ENCODE peak calls at places on chromosomes 2 and 18, in eight cellular contexts. K is upper lobe of right lung, J is cardiac fibroblast, W is bronchial epithelial cell, T is transverse colon, D is small intestine, M is mesendoderm, N is prostate gland. V is an unnamed sample.

GRCh38 chr2:223914349-223914748 is 30.8 kb downstream of the WDFY1 start:
- DNase-seq in K (no peak), J (no peak), W (no peak), T (no peak), D (no peak), M (no peak), N (no peak), V (no peak)

GRCh38 chr18:58590231-58590630 is 38.7 kb downstream of the ALPK2 start:
- DNase-seq in K (no peak), J (peak), W (no peak), T (no peak), D (no peak), M (peak), N (no peak), V (no peak)

GRCh38 chr2:86368181-86368824 is 30.9 kb upstream of the REEP1 start:
- DNase-seq in K (peak), J (peak), W (peak), T (peak), D (peak), M (peak), N (no peak), V (peak)

GRCh38 chr2:25743132-25743830 is 69.9 kb upstream of the DTNB start:
- DNase-seq in K (no peak), J (no peak), W (no peak), T (no peak), D (no peak), M (no peak), N (no peak), V (no peak)

GRCh38 chr2:188645982-188646381 is 328.2 kb upstream of the COL3A1 start:
- DNase-seq in K (no peak), J (peak), W (no peak), T (no peak), D (no peak), M (no peak), N (no peak), V (no peak)

GRCh38 chr2:68594041-68594440 is 49.3 kb upstream of the PROKR1 start:
- DNase-seq in K (no peak), J (peak), W (peak), T (no peak), D (no peak), M (no peak), N (no peak), V (no peak)

GRCh38 chr2:193973781-193974180 is 1683.2 kb upstream of the SLC39A10 start:
- DNase-seq in K (no peak), J (no peak), W (no peak), T (no peak), D (no peak), M (no peak), N (no peak), V (no peak)

GRCh38 chr2:88554189-88554588 is 73.1 kb downstream of the EIF2AK3 start:
- DNase-seq in K (no peak), J (no peak), W (peak), T (no peak), D (no peak), M (peak), N (no peak), V (no peak)

GRCh38 chr2:127664065-127664894 is 11.1 kb downstream of the LIMS2 start:
- DNase-seq in K (peak), J (no peak), W (no peak), T (peak), D (no peak), M (no peak), N (no peak), V (no peak)

GRCh38 chr2:185640588-185640987 is 98.0 kb upstream of the FSIP2 start:
- DNase-seq in K (no peak), J (no peak), W (no peak), T (no peak), D (no peak), M (no peak), N (no peak), V (no peak)

GRCh38 chr2:240790370-240791210 is 29.4 kb downstream of the KIF1A start:
- DNase-seq in K (peak), J (no peak), W (no peak), T (no peak), D (no peak), M (no peak), N (no peak), V (no peak)

GRCh38 chr2:237858294-237859081 is 935 bp upstream of the RAMP1 start:
- DNase-seq in K (peak), J (peak), W (peak), T (peak), D (peak), M (peak), N (peak), V (peak)

GRCh38 chr18:7567487-7568425 is 640 bp downstream of the PTPRM start:
- DNase-seq in K (peak), J (peak), W (peak), T (peak), D (peak), M (peak), N (peak), V (no peak)

GRCh38 chr18:50287028-50287440 is 458 bp downstream of the CXXC1 start:
- DNase-seq in K (peak), J (no peak), W (no peak), T (no peak), D (no peak), M (no peak), N (no peak), V (no peak)

GRCh38 chr2:86704482-86704971 is 15.6 kb upstream of the RMND5A start:
- DNase-seq in K (no peak), J (peak), W (peak), T (peak), D (peak), M (peak), N (peak), V (no peak)

GRCh38 chr2:52536929-52537460 is 1230.6 kb upstream of the CHAC2 start:
- DNase-seq in K (no peak), J (peak), W (peak), T (no peak), D (no peak), M (no peak), N (no peak), V (no peak)

GRCh38 chr2:85929096-85930044 is 40.6 kb upstream of the ST3GAL5 start:
- DNase-seq in K (no peak), J (no peak), W (no peak), T (no peak), D (no peak), M (peak), N (no peak), V (no peak)

GRCh38 chr2:130884013-130884412 is 47.3 kb downstream of the ARHGEF4 start:
- DNase-seq in K (no peak), J (no peak), W (no peak), T (no peak), D (no peak), M (no peak), N (no peak), V (no peak)

GRCh38 chr18:23740105-23740830 is 51.0 kb downstream of the LAMA3 start:
- DNase-seq in K (no peak), J (peak), W (no peak), T (peak), D (no peak), M (no peak), N (no peak), V (no peak)
- H3K4me3 ChIP-seq in K (no peak), J (no peak), W (no peak), T (no peak), D (no peak), M (no peak), N (no peak), V (no peak)

GRCh38 chr2:216635701-216636541 is 2.7 kb downstream of the IGFBP2 start:
- DNase-seq in K (no peak), J (no peak), W (no peak), T (peak), D (no peak), M (peak), N (no peak), V (no peak)

GRCh38 chr2:216633616-216634316 is 546 bp downstream of the IGFBP2 start:
- DNase-seq in K (no peak), J (no peak), W (no peak), T (peak), D (peak), M (peak), N (no peak), V (no peak)

GRCh38 chr2:216636570-216637450 is 3.6 kb downstream of the IGFBP2 start:
- DNase-seq in K (no peak), J (peak), W (peak), T (peak), D (peak), M (peak), N (peak), V (no peak)

GRCh38 chr2:216634317-216635148 is 1.3 kb downstream of the IGFBP2 start:
- DNase-seq in K (no peak), J (no peak), W (no peak), T (peak), D (peak), M (peak), N (no peak), V (no peak)

DNA sequence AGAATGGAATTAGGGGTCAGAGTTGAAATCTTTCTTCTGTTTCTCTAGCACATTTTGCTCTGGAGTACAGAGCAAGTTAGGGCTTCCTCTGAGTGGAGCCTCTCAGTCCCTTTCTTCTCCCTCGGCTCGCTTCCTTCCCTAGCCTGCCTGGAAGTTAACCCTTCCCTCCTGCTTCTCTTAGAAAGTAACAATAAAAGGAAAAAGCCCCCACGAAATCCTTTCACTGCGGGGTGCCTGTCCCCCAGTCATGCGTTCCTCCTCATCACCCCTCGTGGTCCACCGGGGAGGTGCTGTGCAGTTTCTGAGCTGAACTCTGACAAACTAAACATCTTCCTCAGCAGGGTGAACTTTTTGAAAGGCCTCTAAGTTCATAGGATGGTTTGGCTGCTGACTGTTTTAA is 2.0 kb downstream of the IGFBP2 start:
- DNase-seq in K (no peak), J (no peak), W (no peak), T (no peak), D (peak), M (peak), N (no peak), V (no peak)
- H3K4me3 ChIP-seq in K (peak), J (no peak), W (peak), T (no peak), D (no peak), M (peak), N (peak), V (peak)

GRCh38 chr2:48445091-48445725 is 84.7 kb upstream of the STON1 start:
- DNase-seq in K (no peak), J (no peak), W (peak), T (no peak), D (no peak), M (peak), N (no peak), V (no peak)
- H3K4me3 ChIP-seq in K (no peak), J (no peak), W (no peak), T (no peak), D (no peak), M (no peak), N (no peak), V (no peak)

GRCh38 chr2:57759822-57760300 is 286.7 kb upstream of the VRK2 start:
- DNase-seq in K (peak), J (peak), W (peak), T (peak), D (peak), M (peak), N (peak), V (peak)

GRCh38 chr2:57758686-57759085 is 287.9 kb upstream of the VRK2 start:
- DNase-seq in K (no peak), J (no peak), W (no peak), T (no peak), D (no peak), M (no peak), N (no peak), V (no peak)

GRCh38 chr2:57759131-57759530 is 287.5 kb upstream of the VRK2 start:
- DNase-seq in K (no peak), J (no peak), W (no peak), T (no peak), D (peak), M (peak), N (no peak), V (no peak)

DNA sequence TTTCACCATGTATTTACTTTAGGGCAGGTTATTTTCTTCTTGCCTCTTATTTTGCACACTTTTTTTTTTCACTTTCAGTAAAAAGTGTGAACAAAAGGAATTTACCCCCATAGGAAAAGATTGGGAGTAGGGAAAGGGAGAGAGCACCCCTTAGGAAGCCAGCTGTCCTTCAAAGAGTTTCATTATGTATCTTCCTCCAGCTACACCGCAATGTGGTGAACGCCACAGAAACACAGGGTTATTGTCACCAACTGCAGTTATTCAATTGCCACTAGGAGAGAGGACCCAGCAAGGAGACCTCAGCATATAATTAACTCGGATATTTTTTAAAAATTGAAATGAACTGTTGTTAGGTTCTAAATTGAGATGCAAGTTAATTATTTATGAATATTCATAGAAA is 286.2 kb upstream of the VRK2 start:
- DNase-seq in K (no peak), J (no peak), W (no peak), T (no peak), D (no peak), M (no peak), N (no peak), V (no peak)
- H3K4me3 ChIP-seq in K (no peak), J (no peak), W (no peak), T (no peak), D (no peak), M (no peak), N (no peak), V (no peak)

GRCh38 chr2:16607306-16607705 is 58.3 kb downstream of the CYRIA start:
- DNase-seq in K (no peak), J (no peak), W (no peak), T (no peak), D (no peak), M (no peak), N (no peak), V (no peak)

GRCh38 chr2:16612490-16612889 is 53.1 kb downstream of the CYRIA start:
- DNase-seq in K (no peak), J (no peak), W (no peak), T (no peak), D (no peak), M (no peak), N (no peak), V (no peak)

GRCh38 chr2:16604236-16604635 is 61.4 kb downstream of the CYRIA start:
- DNase-seq in K (no peak), J (no peak), W (peak), T (no peak), D (no peak), M (no peak), N (no peak), V (no peak)

GRCh38 chr2:16613475-16613874 is 52.2 kb downstream of the CYRIA start:
- DNase-seq in K (no peak), J (peak), W (peak), T (no peak), D (no peak), M (peak), N (no peak), V (no peak)

GRCh38 chr2:16608661-16609643 is 56.7 kb downstream of the CYRIA start:
- DNase-seq in K (peak), J (peak), W (peak), T (peak), D (peak), M (peak), N (peak), V (peak)
- H3K4me3 ChIP-seq in K (peak), J (peak), W (peak), T (no peak), D (no peak), M (peak), N (peak), V (peak)

V was measured in Jurkat, Clone E6-1.